ENCODE peak calls at places on chromosomes 13 and 19, in six cellular contexts. Y, G, I, L, Z and E are unnamed samples. For H3K4me1, the result is how much of the 10 kb centered on the place peaks cover.

GRCh38 chr13:23445794-23446193 is 12.3 kb upstream of the SACS start:
- DNase-seq in Y (no peak), G (no peak), I (no peak), L (no peak), Z (no peak), E (no peak)

GRCh38 chr13:94345374-94346195 is 133.9 kb downstream of the DCT start:
- DNase-seq in Y (no peak), G (no peak), I (no peak), L (no peak), Z (no peak), E (no peak)

GRCh38 chr19:45376045-45376724 is 5.8 kb upstream of the ERCC2 start:
- DNase-seq in Y (peak), G (peak), I (no peak), L (no peak), Z (peak), E (no peak)

GRCh38 chr13:25691654-25692053 is 319.9 kb downstream of the ATP8A2 start:
- DNase-seq in Y (no peak), G (no peak), I (no peak), L (no peak), Z (no peak), E (no peak)

GRCh38 chr13:93004919-93005318 is 221.7 kb upstream of the GPC6 start:
- DNase-seq in Y (no peak), G (no peak), I (no peak), L (no peak), Z (no peak), E (no peak)

GRCh38 chr19:7751157-7751783 is 3.9 kb upstream of the CD209 start:
- DNase-seq in Y (no peak), G (no peak), I (no peak), L (no peak), Z (no peak), E (no peak)

GRCh38 chr13:98879127-98879520 is 98.7 kb downstream of the DOCK9 start:
- DNase-seq in Y (no peak), G (no peak), I (no peak), L (no peak), Z (no peak), E (no peak)

GRCh38 chr13:46949211-46949610 is 52.4 kb upstream of the HTR2A start:
- DNase-seq in Y (no peak), G (no peak), I (no peak), L (no peak), Z (no peak), E (no peak)

GRCh38 chr13:95239293-95239692 is 62.0 kb downstream of the ABCC4 start:
- DNase-seq in Y (no peak), G (no peak), I (no peak), L (no peak), Z (no peak), E (no peak)

GRCh38 chr19:2561895-2562294 is 86.0 kb downstream of the GADD45B start:
- DNase-seq in Y (no peak), G (no peak), I (peak), L (no peak), Z (no peak), E (no peak)

GRCh38 chr19:54136086-54136863 is 1.3 kb upstream of the CNOT3 start:
- DNase-seq in Y (no peak), G (no peak), I (no peak), L (no peak), Z (no peak), E (no peak)

GRCh38 chr13:89726690-89727435 is 1620.6 kb upstream of the MIR17HG start:
- DNase-seq in Y (no peak), G (no peak), I (no peak), L (no peak), Z (no peak), E (no peak)

GRCh38 chr13:99357149-99357596 is 50.0 kb upstream of the GPR183 start:
- DNase-seq in Y (no peak), G (no peak), I (no peak), L (no peak), Z (no peak), E (no peak)

GRCh38 chr19:5738423-5738822 is 18.0 kb downstream of the CATSPERD start:
- DNase-seq in Y (no peak), G (no peak), I (no peak), L (no peak), Z (no peak), E (no peak)

GRCh38 chr13:35744566-35745203 is 268.2 kb upstream of the MAB21L1 start:
- DNase-seq in Y (no peak), G (no peak), I (no peak), L (no peak), Z (no peak), E (no peak)

GRCh38 chr19:10748924-10749434 is 31.1 kb downstream of the DNM2 start:
- DNase-seq in Y (peak), G (no peak), I (peak), L (no peak), Z (no peak), E (no peak)

GRCh38 chr19:18193388-18194207 is 580 bp downstream of the MPV17L2 start:
- DNase-seq in Y (no peak), G (no peak), I (no peak), L (no peak), Z (no peak), E (no peak)

GRCh38 chr19:48379058-48379457 is 12.3 kb downstream of the KDELR1 start:
- DNase-seq in Y (no peak), G (no peak), I (no peak), L (no peak), Z (no peak), E (no peak)

GRCh38 chr19:15671237-15671636 is 1.6 kb upstream of the CYP4F12 start:
- DNase-seq in Y (no peak), G (no peak), I (no peak), L (no peak), Z (no peak), E (no peak)

GRCh38 chr19:827710-828321 is at the start of gene AZU1:
- DNase-seq in Y (peak), G (no peak), I (peak), L (no peak), Z (no peak), E (no peak)

GRCh38 chr13:79508224-79508961 is 27.4 kb downstream of the NDFIP2 start:
- DNase-seq in Y (no peak), G (no peak), I (no peak), L (no peak), Z (no peak), E (no peak)

GRCh38 chr19:30690935-30691505 is 318.8 kb downstream of the ZNF536 start:
- DNase-seq in Y (no peak), G (no peak), I (no peak), L (no peak), Z (no peak), E (no peak)

GRCh38 chr13:107250626-107251025 is 682.7 kb upstream of the ARGLU1 start:
- DNase-seq in Y (no peak), G (no peak), I (no peak), L (no peak), Z (no peak), E (no peak)

GRCh38 chr13:110000534-110001345 is 214.4 kb upstream of the IRS2 start:
- DNase-seq in Y (no peak), G (no peak), I (no peak), L (no peak), Z (no peak), E (no peak)

GRCh38 chr13:48653074-48654054 is at the start of gene CYSLTR2:
- DNase-seq in Y (no peak), G (no peak), I (no peak), L (no peak), Z (peak), E (no peak)

GRCh38 chr13:24161010-24161775 is 673 bp downstream of the SPATA13 start:
- DNase-seq in Y (peak), G (no peak), I (no peak), L (no peak), Z (peak), E (no peak)

GRCh38 chr13:110382229-110382628 is 75.1 kb downstream of the COL4A2 start:
- DNase-seq in Y (no peak), G (no peak), I (no peak), L (no peak), Z (no peak), E (no peak)

GRCh38 chr19:17332677-17333581 is 1.7 kb downstream of the ANO8 start:
- DNase-seq in Y (peak), G (no peak), I (peak), L (no peak), Z (no peak), E (no peak)

GRCh38 chr13:71515639-71516038 is 351.4 kb downstream of the DACH1 start:
- DNase-seq in Y (no peak), G (no peak), I (no peak), L (no peak), Z (no peak), E (no peak)

GRCh38 chr19:38494379-38494778 is 60.9 kb downstream of the RYR1 start:
- DNase-seq in Y (no peak), G (no peak), I (no peak), L (no peak), Z (no peak), E (no peak)

GRCh38 chr19:50317115-50317514 is 12.1 kb downstream of the KCNC3 start:
- DNase-seq in Y (no peak), G (no peak), I (no peak), L (no peak), Z (no peak), E (no peak)
- H3K4me1 ChIP-seq in Y (under half), G (under half), I (under half), L (under half), Z (under half), E (under half)

GRCh38 chr19:40342644-40343311 is 5.4 kb downstream of the C19orf47 start:
- DNase-seq in Y (no peak), G (no peak), I (no peak), L (no peak), Z (no peak), E (no peak)
- H3K4me1 ChIP-seq in Y (under half), G (under half), I (under half), L (under half), Z (half or more), E (under half)

GRCh38 chr19:13033819-13034611 is 38.7 kb downstream of the NFIX start:
- DNase-seq in Y (peak), G (peak), I (no peak), L (no peak), Z (peak), E (no peak)

GRCh38 chr19:13033244-13033643 is 38.0 kb downstream of the NFIX start:
- DNase-seq in Y (no peak), G (no peak), I (no peak), L (no peak), Z (no peak), E (no peak)

GRCh38 chr19:13032837-13033236 is 37.6 kb downstream of the NFIX start:
- DNase-seq in Y (no peak), G (no peak), I (no peak), L (no peak), Z (no peak), E (no peak)

GRCh38 chr19:13029893-13030292 is 34.6 kb downstream of the NFIX start:
- DNase-seq in Y (no peak), G (no peak), I (no peak), L (no peak), Z (no peak), E (no peak)

DNA sequence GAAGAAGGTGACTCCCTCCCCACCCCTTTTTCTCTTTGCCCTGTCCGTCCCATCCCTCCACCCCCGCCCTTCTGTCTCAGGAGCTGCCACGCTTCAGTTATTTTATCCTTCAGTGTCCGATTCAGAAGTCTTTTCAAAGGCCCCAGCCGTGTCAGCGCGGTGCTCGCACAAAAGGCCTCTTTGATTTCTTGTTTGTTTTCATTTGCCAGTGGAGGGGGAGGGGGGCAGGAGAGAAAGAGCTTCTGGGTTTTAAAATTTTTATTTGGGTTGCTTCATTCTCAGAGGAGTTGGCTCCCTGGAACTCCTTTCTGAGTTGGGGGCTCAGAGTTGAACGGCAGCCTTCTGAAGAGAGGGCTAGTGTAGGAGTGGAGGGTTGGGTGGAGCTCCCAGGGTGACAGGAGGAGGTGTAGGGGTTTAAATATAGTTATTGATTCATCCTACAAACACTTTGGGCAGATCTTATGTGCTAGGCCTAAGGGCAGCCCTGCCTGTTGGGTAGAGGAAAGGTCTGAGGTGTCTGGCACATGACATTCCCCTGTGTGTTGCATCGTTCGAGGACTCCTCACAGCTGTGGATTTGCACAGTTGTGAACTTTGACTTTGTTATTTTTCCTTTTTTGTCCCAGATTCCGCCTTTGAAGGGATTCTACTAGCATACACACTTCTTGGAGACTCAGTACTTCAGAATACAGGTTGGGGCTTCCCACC is 36.8 kb downstream of the NFIX start:
- DNase-seq in Y (no peak), G (no peak), I (no peak), L (no peak), Z (no peak), E (no peak)
- H3K4me1 ChIP-seq in Y (half or more), G (half or more), I (under half), L (under half), Z (half or more), E (half or more)

DNA sequence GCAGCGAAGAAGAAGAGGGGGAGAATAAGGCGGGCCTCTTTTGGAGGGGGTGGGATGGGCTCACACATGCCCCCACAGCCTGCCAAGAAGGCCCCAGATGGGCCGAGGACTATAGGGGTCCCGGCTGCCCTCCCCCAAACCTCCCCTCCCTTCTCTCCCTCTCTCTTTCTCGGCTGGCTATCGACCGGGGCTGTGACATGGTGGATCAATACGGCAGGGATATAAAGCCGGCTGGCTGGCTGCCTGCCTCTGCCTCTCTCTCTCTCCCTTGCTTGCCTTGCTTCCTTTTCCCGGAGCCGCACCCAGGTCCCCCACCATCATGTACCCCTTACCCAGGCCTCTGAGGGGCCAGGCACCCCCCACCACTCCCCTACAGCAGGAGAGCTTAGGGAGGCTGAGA is 20.0 kb upstream of the POU2F2 start:
- DNase-seq in Y (peak), G (no peak), I (no peak), L (no peak), Z (no peak), E (no peak)
- H3K4me1 ChIP-seq in Y (under half), G (under half), I (under half), L (under half), Z (under half), E (under half)

DNA sequence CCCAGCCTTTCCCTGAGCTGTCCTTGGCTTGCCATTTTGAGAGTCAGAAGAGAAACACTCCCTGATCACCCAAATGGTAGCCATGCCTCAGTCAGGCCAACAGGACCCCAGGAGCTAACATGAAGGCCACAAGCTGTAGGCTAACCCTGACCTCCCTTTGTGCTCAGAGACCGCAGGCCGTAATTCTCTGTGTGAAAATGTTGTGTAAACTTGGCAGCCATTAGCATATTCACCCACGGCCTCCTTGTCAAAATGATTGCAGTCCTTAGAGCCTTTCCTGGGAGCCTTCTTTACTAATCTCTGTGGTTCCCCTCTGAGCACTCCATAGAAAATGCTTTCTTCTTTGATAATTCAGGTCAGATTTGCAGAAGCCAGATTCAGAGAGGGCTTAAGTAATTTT is 418.9 kb downstream of the COG6 start:
- DNase-seq in Y (peak), G (no peak), I (no peak), L (no peak), Z (no peak), E (no peak)
- H3K4me1 ChIP-seq in Y (under half), G (under half), I (under half), L (under half), Z (under half), E (under half)

DNA sequence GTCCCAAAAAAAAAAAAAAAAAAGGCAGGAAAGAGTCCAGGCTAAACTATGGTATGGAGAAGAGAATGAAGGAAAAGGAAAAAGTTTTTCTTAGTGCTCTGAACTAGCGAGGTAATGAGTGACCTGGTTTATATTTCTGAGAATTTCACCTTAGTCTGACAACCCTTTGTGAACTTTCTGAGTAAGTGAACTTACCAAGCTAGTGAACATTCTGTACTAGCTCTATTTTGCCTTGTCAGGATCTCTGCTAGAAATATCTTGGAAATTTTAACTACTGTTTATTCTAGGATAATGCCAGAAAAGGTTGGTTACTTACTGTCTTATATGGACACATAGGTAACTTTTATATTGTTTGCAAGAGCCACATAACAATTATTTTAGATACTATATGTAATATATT is 4.4 kb downstream of the TRIM13 start:
- DNase-seq in Y (no peak), G (no peak), I (no peak), L (no peak), Z (no peak), E (no peak)
- H3K4me1 ChIP-seq in Y (under half), G (under half), I (under half), L (under half), Z (half or more), E (half or more)

GRCh38 chr19:19425170-19425875 is 19.8 kb downstream of the GATAD2A start:
- DNase-seq in Y (no peak), G (no peak), I (no peak), L (no peak), Z (no peak), E (no peak)

GRCh38 chr19:19420570-19421301 is 15.3 kb downstream of the GATAD2A start:
- DNase-seq in Y (peak), G (no peak), I (no peak), L (no peak), Z (no peak), E (no peak)

GRCh38 chr19:19423322-19423721 is 17.8 kb downstream of the GATAD2A start:
- DNase-seq in Y (no peak), G (no peak), I (no peak), L (no peak), Z (no peak), E (no peak)

GRCh38 chr19:19421326-19421725 is 15.9 kb downstream of the GATAD2A start:
- DNase-seq in Y (no peak), G (no peak), I (no peak), L (no peak), Z (no peak), E (no peak)

GRCh38 chr19:19422156-19422555 is 16.7 kb downstream of the GATAD2A start:
- DNase-seq in Y (no peak), G (no peak), I (no peak), L (no peak), Z (no peak), E (no peak)
- H3K4me1 ChIP-seq in Y (under half), G (under half), I (under half), L (under half), Z (half or more), E (half or more)

DNA sequence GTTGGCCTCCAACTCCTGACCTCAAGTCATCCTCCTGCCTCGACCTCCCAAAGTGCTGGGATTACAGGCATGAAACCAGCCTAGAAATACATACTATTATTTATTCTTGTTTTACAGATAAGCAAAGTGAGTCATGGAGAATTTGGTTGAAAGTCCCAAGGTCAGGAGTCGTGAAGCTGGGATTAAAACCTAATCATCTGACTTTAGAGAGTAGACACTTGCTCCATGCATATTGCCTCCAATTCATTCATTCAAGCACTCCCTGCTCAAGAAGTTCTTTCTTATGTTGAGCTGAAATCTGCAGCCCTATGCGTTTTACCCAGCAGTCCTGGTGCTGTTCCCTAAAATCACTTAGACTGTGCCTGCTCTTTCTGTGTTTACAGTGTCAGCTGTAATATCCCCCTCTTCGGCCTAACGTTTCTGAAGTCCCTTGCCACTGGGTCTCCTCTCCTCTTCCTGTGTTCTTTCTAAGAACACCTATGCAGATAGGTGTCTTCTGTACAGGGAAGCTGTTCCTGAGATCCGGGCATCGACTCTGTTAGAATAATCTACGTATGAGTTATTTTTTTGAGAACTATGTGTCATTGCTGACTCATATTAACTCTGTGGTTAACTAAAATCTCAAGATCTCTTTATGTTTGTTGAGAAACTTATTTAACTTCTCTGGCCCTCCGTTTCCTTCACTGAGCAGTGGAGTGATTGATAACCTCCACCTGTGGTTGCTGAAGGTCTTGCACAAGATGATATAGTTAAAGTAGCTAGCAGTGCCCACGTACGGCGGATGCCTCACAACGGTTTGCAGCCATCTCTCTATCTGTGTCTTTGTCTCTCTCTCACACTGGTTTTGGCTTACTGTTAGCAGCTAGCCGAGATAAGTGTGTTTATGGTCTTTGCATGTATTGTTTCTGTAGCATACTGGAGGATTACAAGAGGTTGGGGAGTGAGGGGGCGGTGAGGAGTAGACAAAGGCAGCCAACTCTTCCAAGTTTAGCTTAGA is 4.6 kb downstream of the ALOX5AP start:
- DNase-seq in Y (peak), G (no peak), I (no peak), L (no peak), Z (no peak), E (no peak)
- H3K4me1 ChIP-seq in Y (under half), G (under half), I (under half), L (under half), Z (under half), E (under half)